ENCODE peak calls at places on chromosome 10, in four cellular contexts. C is NCI-H345; B is GM03348; U is stimulated activated CD4-positive, alpha-beta T cell treated with anti-CD3 and anti-CD28 coated beads, Interleukin-15, amount 100 ng/mL, for 1 hour. Y is an unnamed sample.

GRCh38 chr10:79463578-79464496 is 18.4 kb upstream of the ZCCHC24 start:
- DNase-seq in B (peak; percentile 72), U (no peak), C (no peak), Y (no peak)

GRCh38 chr10:95835911-95836310 is 71.9 kb upstream of the CC2D2B start:
- DNase-seq in U (no peak), C (no peak), B (no peak), Y (no peak)

GRCh38 chr10:23331567-23332290 is 12.9 kb downstream of the C10orf67 start:
- DNase-seq in U (no peak), C (no peak), B (peak; percentile 17), Y (no peak)

GRCh38 chr10:32377458-32378370 is 30.8 kb upstream of the EPC1 start:
- DNase-seq in B (peak; percentile 38), U (no peak), C (peak; percentile 20), Y (no peak)

GRCh38 chr10:119413738-119414611 is 128.5 kb downstream of the RGS10 start:
- DNase-seq in B (no peak), C (no peak), U (no peak), Y (no peak)

GRCh38 chr10:77510294-77510693 is 127.3 kb downstream of the KCNMA1 start:
- DNase-seq in U (no peak), B (no peak), C (no peak), Y (no peak)

GRCh38 chr10:88347597-88348304 is 235.4 kb downstream of the RNLS start:
- DNase-seq in B (no peak), C (no peak), U (no peak), Y (no peak)

GRCh38 chr10:80896076-80896475 is 358.4 kb downstream of the SH2D4B start:
- DNase-seq in B (no peak), U (no peak), C (no peak), Y (no peak)

GRCh38 chr10:90087197-90088007 is 386.0 kb downstream of the KIF20B start:
- DNase-seq in C (no peak), U (no peak), B (no peak), Y (no peak)

GRCh38 chr10:17878896-17879295 is 69.7 kb downstream of the MRC1 start:
- DNase-seq in U (no peak), B (no peak), C (no peak), Y (no peak)

GRCh38 chr10:108454793-108455192 is 1290.3 kb upstream of the SORCS1 start:
- DNase-seq in B (peak; percentile 69), C (no peak), U (no peak), Y (no peak)

GRCh38 chr10:50385610-50386009 is 134.3 kb upstream of the ASAH2 start:
- DNase-seq in U (no peak), C (no peak), B (no peak), Y (no peak)

GRCh38 chr10:93199221-93199681 is 125.6 kb downstream of the CYP26A1 start:
- DNase-seq in B (peak; percentile 69), C (no peak), U (no peak), Y (no peak)

GRCh38 chr10:95303535-95303934 is 12.7 kb upstream of the PDLIM1 start:
- DNase-seq in B (no peak), U (no peak), C (no peak), Y (no peak)

GRCh38 chr10:101223274-101224059 is 5.8 kb downstream of the LBX1 start:
- DNase-seq in C (no peak), B (no peak), U (no peak), Y (no peak)

GRCh38 chr10:71823356-71823755 is 27.7 kb downstream of the PSAP start:
- DNase-seq in C (no peak), B (no peak), U (no peak), Y (no peak)

GRCh38 chr10:35554036-35554435 is 51.1 kb upstream of the GJD4 start:
- DNase-seq in U (no peak), B (no peak), C (no peak), Y (no peak)

GRCh38 chr10:117551322-117552155 is 9.0 kb downstream of the EMX2 start:
- DNase-seq in U (no peak), C (no peak), B (no peak), Y (no peak)

GRCh38 chr10:132665946-132666732 is 119.8 kb downstream of the NKX6-2 start:
- DNase-seq in U (no peak), B (peak; percentile 91), C (no peak), Y (no peak)

GRCh38 chr10:96752380-96752779 is 32.1 kb upstream of the PIK3AP1 start:
- DNase-seq in C (no peak), B (no peak), U (no peak), Y (no peak)

GRCh38 chr10:116866987-116867595 is 17.8 kb downstream of the ENO4 start:
- DNase-seq in C (no peak), U (no peak), B (peak; percentile 29), Y (no peak)

GRCh38 chr10:60323171-60323570 is 66.5 kb downstream of the ANK3 start:
- DNase-seq in C (no peak), B (no peak), U (no peak), Y (no peak)

GRCh38 chr10:73439055-73439454 is 5.7 kb upstream of the MSS51 start:
- DNase-seq in C (no peak), B (peak; percentile 33), U (no peak), Y (no peak)

GRCh38 chr10:132362151-132362611 is 30.2 kb downstream of the LRRC27 start:
- DNase-seq in B (no peak), C (no peak), U (no peak), Y (no peak)

GRCh38 chr10:129531969-129532660 is 65.1 kb downstream of the MGMT start:
- DNase-seq in U (no peak), C (no peak), B (no peak), Y (no peak)

GRCh38 chr10:28788252-28788651 is 110.9 kb downstream of the BAMBI start:
- DNase-seq in U (no peak), C (no peak), B (no peak), Y (no peak)

GRCh38 chr10:77702166-77702565 is 64.6 kb upstream of the KCNMA1 start:
- DNase-seq in B (peak; percentile 67), U (no peak), C (peak; percentile 56), Y (no peak)

GRCh38 chr10:47181057-47181849 is 118.7 kb upstream of the GDF10 start:
- DNase-seq in B (no peak), C (no peak), U (no peak), Y (no peak)

GRCh38 chr10:6386346-6386745 is 183.6 kb downstream of the PFKFB3 start:
- DNase-seq in U (no peak), B (no peak), C (no peak), Y (no peak)

GRCh38 chr10:95496246-95496911 is 64.8 kb downstream of the SORBS1 start:
- DNase-seq in U (no peak), C (no peak), B (no peak), Y (no peak)

GRCh38 chr10:28681928-28682750 is 4.8 kb downstream of the BAMBI start:
- DNase-seq in B (no peak), U (no peak), C (no peak), Y (no peak)

GRCh38 chr10:12782537-12782936 is 219.0 kb downstream of the CCDC3 start:
- DNase-seq in U (no peak), B (peak; percentile 56), C (no peak), Y (peak; percentile 0)

GRCh38 chr10:47145290-47145934 is 154.6 kb upstream of the GDF10 start:
- DNase-seq in C (no peak), B (no peak), U (no peak), Y (no peak)

GRCh38 chr10:97570146-97570788 is 2.3 kb upstream of the ANKRD2 start:
- DNase-seq in C (no peak), B (no peak), U (no peak), Y (no peak)

GRCh38 chr10:86769991-86770390 is 13.6 kb downstream of the BMPR1A start:
- DNase-seq in U (no peak), C (no peak), B (no peak), Y (no peak)

Y was measured in NCI-H2029 treated with DMSO at 0.1 percent for 48 hours.